ENCODE peak calls at places on chromosome 20, in nine cellular contexts. R is fibroblast of mammary gland, L is lung, S is brain microvascular endothelial cell, T is uterus, D is lower lobe of right lung, M is left ventricle myocardium inferior, C is PC-3, J is cardiac muscle cell. G is an unnamed sample.

GRCh38 chr20:51043811-51044210 is 20.9 kb upstream of the KCNG1 start:
- DNase-seq in R (peak), L (no peak), S (peak), T (no peak), D (no peak), M (no peak), C (peak), J (no peak), G (peak)

GRCh38 chr20:3749689-3750639 is 17.5 kb downstream of the HSPA12B start:
- DNase-seq in R (no peak), L (no peak), S (no peak), T (no peak), D (peak), M (no peak), C (no peak), J (no peak), G (no peak)

GRCh38 chr20:42981258-42981657 is 208.4 kb downstream of the PTPRT start:
- DNase-seq in R (no peak), L (no peak), S (no peak), T (no peak), D (no peak), M (no peak), C (no peak), J (no peak), G (no peak)

GRCh38 chr20:62405108-62405980 is 1.7 kb downstream of the CABLES2 start:
- DNase-seq in R (peak), L (peak), S (peak), T (peak), D (no peak), M (peak), C (peak), J (peak), G (peak)

GRCh38 chr20:32336918-32337347 is 21.2 kb upstream of the ASXL1 start:
- DNase-seq in R (peak), L (no peak), S (no peak), T (no peak), D (no peak), M (no peak), C (peak), J (peak), G (peak)

GRCh38 chr20:55522296-55522815 is 483.0 kb downstream of the CBLN4 start:
- DNase-seq in R (no peak), L (no peak), S (no peak), T (no peak), D (no peak), M (no peak), C (no peak), J (no peak), G (no peak)

GRCh38 chr20:4014031-4014474 is 1.3 kb downstream of the RNF24 start:
- DNase-seq in R (peak), L (peak), S (peak), T (peak), D (no peak), M (no peak), C (peak), J (peak), G (peak)

GRCh38 chr20:20167704-20168103 is 115.4 kb downstream of the CFAP61 start:
- DNase-seq in R (no peak), L (no peak), S (no peak), T (no peak), D (no peak), M (no peak), C (no peak), J (no peak), G (no peak)

GRCh38 chr20:689348-689747 is 13.7 kb upstream of the SCRT2 start:
- DNase-seq in R (no peak), L (no peak), S (no peak), T (no peak), D (no peak), M (no peak), C (no peak), J (no peak), G (no peak)

DNA sequence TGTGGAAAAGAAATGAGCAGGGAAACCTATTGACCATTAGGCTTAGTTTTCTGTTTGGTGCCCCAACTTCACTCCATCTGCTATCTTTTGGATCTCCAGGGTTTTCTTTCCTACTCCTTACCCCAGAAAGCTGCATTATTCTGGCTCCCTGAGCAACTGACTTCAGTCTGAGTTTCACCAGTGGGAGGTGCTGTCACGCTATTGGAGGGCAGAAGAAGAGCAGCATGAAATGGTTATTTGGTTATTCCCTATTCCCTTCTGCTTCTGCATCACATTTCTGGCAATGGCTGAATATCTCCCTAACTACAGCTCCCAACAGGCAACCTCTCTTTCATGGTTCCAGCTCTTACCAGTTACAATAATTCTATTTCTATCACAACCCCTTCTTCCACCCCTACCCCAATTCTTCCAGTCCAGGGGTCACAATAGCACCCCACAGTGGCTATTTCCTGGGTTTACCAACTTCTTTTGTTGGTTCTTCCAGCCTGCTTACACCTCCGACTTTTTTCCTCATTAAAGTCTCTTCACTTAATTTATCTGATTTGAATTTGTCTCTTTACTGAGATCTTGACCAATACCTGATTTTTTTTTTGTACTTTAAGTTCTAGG is 311.5 kb downstream of the PLCB1 start:
- DNase-seq in R (no peak), L (no peak), S (no peak), T (no peak), D (no peak), M (no peak), C (no peak), J (no peak), G (no peak)
- TF ChIP-seq CTCF in R (no peak), L (no peak), S (no peak), T (no peak), D (no peak), M (no peak), C (no peak), J (no peak), G (no peak)

GRCh38 chr20:2654384-2654822 is 2.0 kb downstream of the NOP56 start:
- DNase-seq in R (no peak), L (no peak), S (no peak), T (no peak), D (no peak), M (no peak), C (no peak), J (no peak), G (no peak)
- H3K4me3 ChIP-seq in R (peak), L (no peak), S (peak), T (no peak), D (peak), M (peak), C (peak), J (no peak), G (peak)

GRCh38 chr20:39825524-39825923 is 863.4 kb downstream of the DHX35 start:
- DNase-seq in R (no peak), L (no peak), S (no peak), T (no peak), D (no peak), M (no peak), C (no peak), J (no peak), G (no peak)

GRCh38 chr20:39830903-39831302 is 858.1 kb downstream of the MAFB start:
- DNase-seq in R (no peak), L (no peak), S (no peak), T (no peak), D (no peak), M (no peak), C (no peak), J (no peak), G (no peak)

GRCh38 chr20:39829713-39830112 is 859.3 kb downstream of the MAFB start:
- DNase-seq in R (no peak), L (no peak), S (no peak), T (no peak), D (no peak), M (no peak), C (no peak), J (no peak), G (no peak)

GRCh38 chr20:39825950-39826349 is 863.1 kb downstream of the MAFB start:
- DNase-seq in R (peak), L (no peak), S (peak), T (no peak), D (no peak), M (no peak), C (no peak), J (peak), G (peak)

GRCh38 chr20:39829255-39829654 is 859.8 kb downstream of the MAFB start:
- DNase-seq in R (peak), L (no peak), S (no peak), T (no peak), D (no peak), M (peak), C (no peak), J (peak), G (peak)
- TF ChIP-seq CTCF in R (peak), L (no peak), S (peak), T (no peak), D (peak), M (peak), C (no peak), J (peak), G (peak)

GRCh38 chr20:61387204-61387958 is 135.3 kb downstream of the CDH4 start:
- DNase-seq in R (peak), L (peak), S (peak), T (no peak), D (no peak), M (no peak), C (no peak), J (peak), G (peak)
- H3K4me3 ChIP-seq in R (peak), L (no peak), S (no peak), T (no peak), D (no peak), M (no peak), C (no peak), J (no peak), G (no peak)

DNA sequence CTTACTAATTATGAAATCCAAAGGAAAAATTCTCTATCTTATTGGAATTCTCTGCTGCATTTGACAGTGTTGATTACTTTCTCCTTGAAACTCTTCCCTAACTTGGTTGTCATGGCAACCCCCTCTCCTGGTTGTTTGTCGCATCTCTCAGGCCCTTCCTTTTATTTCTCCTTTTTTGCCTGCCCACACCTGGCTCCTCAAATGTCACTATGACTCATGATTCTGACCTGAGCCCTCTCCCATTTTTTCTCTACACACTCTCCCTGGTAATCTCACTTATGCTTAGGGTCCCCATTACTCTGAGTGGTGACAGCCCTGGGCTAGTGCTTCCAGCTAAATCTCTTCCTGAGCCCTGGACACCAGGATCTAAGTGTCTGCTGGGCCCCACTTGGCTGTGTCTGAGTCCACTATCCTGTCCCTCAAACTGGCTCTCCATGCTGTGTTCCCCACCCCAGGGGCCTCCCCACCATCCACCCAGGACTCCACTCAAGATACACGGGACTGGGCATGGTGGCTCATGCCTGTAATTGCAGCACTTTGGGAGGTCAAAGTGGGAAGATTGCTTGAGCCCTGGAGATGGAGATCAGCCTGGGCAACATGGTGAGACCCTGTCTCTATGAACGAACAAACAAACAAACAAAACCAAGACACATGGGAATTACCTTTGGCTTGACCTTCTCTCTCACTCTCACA is 16.5 kb upstream of the NNAT start:
- DNase-seq in R (no peak), L (no peak), S (no peak), T (no peak), D (no peak), M (no peak), C (peak), J (no peak), G (no peak)
- TF ChIP-seq CTCF in R (no peak), L (no peak), S (no peak), T (no peak), D (no peak), M (no peak), C (no peak), J (no peak), G (no peak)

GRCh38 chr20:25408170-25408547 is 686 bp downstream of the GINS1 start:
- DNase-seq in R (no peak), L (no peak), S (no peak), T (no peak), D (no peak), M (no peak), C (no peak), J (no peak), G (no peak)
- H3K4me3 ChIP-seq in R (peak), L (no peak), S (peak), T (peak), D (peak), M (peak), C (peak), J (peak), G (peak)

DNA sequence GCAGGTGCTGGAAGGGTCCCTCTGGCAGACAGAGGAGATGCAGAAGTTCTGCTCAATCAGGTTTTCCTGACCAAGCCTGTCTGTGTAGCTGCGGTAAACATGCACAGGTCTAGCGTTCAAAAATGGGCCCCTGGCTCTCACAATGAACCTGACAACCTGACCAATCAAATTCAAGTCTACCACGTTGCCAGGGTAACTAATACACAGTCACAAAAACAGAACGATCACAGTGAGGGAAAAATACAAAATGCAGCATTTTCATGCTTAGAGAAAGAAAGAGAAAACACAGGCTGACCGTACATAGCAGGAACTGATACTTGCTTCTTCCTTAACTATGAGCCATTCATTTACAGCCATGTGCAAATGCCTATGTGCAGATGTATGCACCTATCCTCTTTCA is 353.1 kb upstream of the TSHZ2 start:
- DNase-seq in R (no peak), L (no peak), S (no peak), T (no peak), D (no peak), M (no peak), C (no peak), J (no peak), G (no peak)
- TF ChIP-seq CTCF in R (no peak), L (no peak), S (no peak), T (no peak), D (no peak), M (no peak), C (no peak), J (no peak), G (no peak)

GRCh38 chr20:63893999-63894357 is 948 bp upstream of the DNAJC5 start:
- DNase-seq in R (peak), L (no peak), S (no peak), T (no peak), D (no peak), M (no peak), C (peak), J (no peak), G (no peak)
- H3K4me3 ChIP-seq in R (peak), L (no peak), S (peak), T (peak), D (peak), M (peak), C (peak), J (peak), G (peak)

G was measured in astrocyte of the spinal cord.